ENCODE peak calls at places on chromosomes 5 and 9, in seven cellular contexts. Q is GM10248, D is MCF 10A, Y is lung, N is HFFc6, L is astrocyte of the spinal cord, E is GM13977. K is an unnamed sample.

GRCh38 chr5:137761020-137761516 is 6.9 kb upstream of the HNRNPA0 start:
- DNase-seq in Q (no peak), L (no peak), D (peak; percentile 29), Y (no peak), E (no peak), N (no peak), K (peak; percentile 31)

GRCh38 chr9:18023332-18023731 is 444.5 kb downstream of the SH3GL2 start:
- DNase-seq in Y (no peak), D (no peak), L (no peak), N (no peak), Q (no peak), E (no peak), K (peak; percentile 2)

GRCh38 chr5:72917371-72917776 is 38.5 kb upstream of the FCHO2 start:
- DNase-seq in E (no peak), Q (no peak), D (no peak), L (no peak), N (no peak), Y (no peak), K (no peak)

GRCh38 chr9:29044959-29045358 is 1471.7 kb upstream of the C9orf72 start:
- DNase-seq in N (no peak), Y (no peak), Q (no peak), L (no peak), E (no peak), D (peak; percentile 80), K (peak; percentile 48)

GRCh38 chr5:156178117-156178516 is 148.8 kb upstream of the SGCD start:
- DNase-seq in L (no peak), E (no peak), Y (no peak), Q (no peak), D (no peak), N (no peak), K (no peak)

GRCh38 chr5:139295692-139296091 is 2.2 kb downstream of the MATR3 start:
- DNase-seq in L (no peak), D (no peak), Y (no peak), N (no peak), E (no peak), Q (no peak), K (no peak)

GRCh38 chr5:31990701-31991110 is 183.4 kb downstream of the GOLPH3 start:
- DNase-seq in L (no peak), Q (no peak), Y (no peak), E (no peak), D (peak; percentile 84), N (peak; percentile 58), K (peak; percentile 64)

GRCh38 chr5:148979104-148979723 is 83.6 kb downstream of the SH3TC2 start:
- DNase-seq in L (no peak), Y (peak; percentile 85), N (no peak), Q (no peak), D (peak; percentile 95), E (no peak), K (no peak)

GRCh38 chr9:124222918-124223720 is 34.6 kb upstream of the NEK6 start:
- DNase-seq in D (no peak), Q (no peak), N (no peak), L (no peak), Y (peak; percentile 59), E (no peak), K (peak; percentile 65)

GRCh38 chr9:112921549-112921948 is 30.9 kb upstream of the SLC46A2 start:
- DNase-seq in Q (no peak), D (peak; percentile 53), N (peak; percentile 60), L (peak; percentile 48), Y (no peak), E (peak; percentile 20), K (peak; percentile 57)

GRCh38 chr9:83424831-83425230 is 113.4 kb downstream of the FRMD3 start:
- DNase-seq in E (no peak), Q (no peak), D (no peak), N (no peak), L (no peak), Y (no peak), K (no peak)

GRCh38 chr9:111878946-111879345 is 17.7 kb upstream of the UGCG start:
- DNase-seq in N (no peak), L (no peak), E (no peak), D (no peak), Q (no peak), Y (no peak), K (no peak)

GRCh38 chr9:35749515-35750255 is 598 bp downstream of the RGP1 start:
- DNase-seq in Y (peak; percentile 56), Q (peak; percentile 50), N (no peak), E (peak; percentile 45), L (no peak), D (peak; percentile 40), K (no peak)

GRCh38 chr9:132577119-132577518 is 5.3 kb upstream of the BARHL1 start:
- DNase-seq in E (no peak), Y (no peak), L (no peak), Q (no peak), D (no peak), N (no peak), K (no peak)

GRCh38 chr9:95102001-95102433 is 215.5 kb downstream of the FANCC start:
- DNase-seq in N (no peak), E (no peak), Y (no peak), Q (no peak), D (peak; percentile 27), L (no peak), K (no peak)

GRCh38 chr9:100126423-100126822 is 27.4 kb downstream of the INVS start:
- DNase-seq in D (no peak), Y (no peak), L (no peak), N (no peak), E (no peak), Q (no peak), K (peak; percentile 18)

GRCh38 chr5:145666591-145666990 is 168.6 kb downstream of the PRELID2 start:
- DNase-seq in D (no peak), E (no peak), N (no peak), Q (no peak), Y (no peak), L (no peak), K (peak; percentile 70)

GRCh38 chr9:136566899-136567298 is 21.1 kb upstream of the NOTCH1 start:
- DNase-seq in N (no peak), E (no peak), L (no peak), Q (no peak), Y (no peak), D (peak; percentile 49), K (peak; percentile 68)

GRCh38 chr9:2173170-2173569 is 158.0 kb downstream of the SMARCA2 start:
- DNase-seq in Y (no peak), N (no peak), Q (no peak), E (no peak), L (no peak), D (no peak), K (no peak)

GRCh38 chr9:125536184-125537152 is 170.5 kb downstream of the MAPKAP1 start:
- DNase-seq in Q (no peak), D (peak; percentile 65), N (peak; percentile 48), Y (no peak), L (no peak), E (no peak), K (peak; percentile 58)

GRCh38 chr9:122091682-122092592 is 1.2 kb downstream of the TTLL11 start:
- DNase-seq in E (no peak), L (no peak), Y (no peak), N (no peak), Q (no peak), D (no peak), K (no peak)

GRCh38 chr5:73770601-73771025 is 144.6 kb downstream of the ARHGEF28 start:
- DNase-seq in D (peak; percentile 17), N (no peak), Q (no peak), L (peak; percentile 62), Y (no peak), E (no peak), K (peak; percentile 43)

GRCh38 chr5:141669519-141669918 is 12.5 kb downstream of the ARAP3 start:
- DNase-seq in Y (no peak), N (no peak), D (no peak), L (no peak), Q (no peak), E (no peak), K (no peak)
- TF ChIP-seq CTCF in Y (no peak), N (peak; percentile 39), D (no peak), L (peak; percentile 10), Q (peak; percentile 8), E (peak; percentile 1), K (no peak)

DNA sequence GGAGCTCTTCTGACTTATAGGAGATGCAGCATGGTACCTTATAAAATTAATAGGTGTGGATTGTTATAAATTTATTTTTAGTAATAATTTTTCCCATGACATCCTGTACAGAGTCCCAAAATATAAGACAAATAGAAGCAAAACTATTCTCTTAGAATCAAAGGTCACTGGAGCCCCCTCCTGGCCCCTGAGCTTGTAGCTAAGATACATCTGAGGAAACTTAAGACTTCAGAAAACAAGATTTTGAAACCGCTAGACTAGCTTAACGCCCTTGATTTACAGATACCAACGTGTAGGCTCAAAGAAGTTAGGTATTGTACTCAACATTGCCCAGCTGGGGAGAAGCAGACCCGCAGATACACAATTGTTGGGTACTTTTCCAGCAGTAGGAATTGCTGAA is 45.7 kb upstream of the KCNN2 start:
- DNase-seq in L (no peak), Q (no peak), N (no peak), E (no peak), D (no peak), Y (no peak), K (peak; percentile 19)
- TF ChIP-seq CTCF in L (no peak), Q (no peak), N (peak; percentile 13), E (no peak), D (no peak), Y (no peak), K (peak; percentile 19)

DNA sequence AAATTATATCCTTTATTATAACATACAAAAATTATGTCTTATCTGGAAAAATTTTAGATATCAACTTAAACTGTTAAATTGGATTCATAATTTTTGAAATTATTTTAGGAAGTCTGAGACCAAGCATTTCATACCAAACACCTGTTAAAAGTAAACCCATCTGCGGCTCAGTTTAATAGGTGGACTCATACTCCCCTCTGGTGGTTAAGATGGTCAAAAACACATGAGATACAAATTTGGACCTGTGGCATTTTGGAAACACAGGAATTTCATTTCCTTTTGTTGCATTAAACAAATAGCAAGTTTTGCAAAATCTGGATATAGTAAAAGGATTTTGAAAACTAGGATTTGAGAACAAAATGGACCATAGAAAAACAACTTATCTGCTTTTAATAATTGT is 53.7 kb downstream of the RGMB start:
- DNase-seq in D (peak; percentile 60), Q (no peak), N (peak; percentile 32), L (peak; percentile 61), E (no peak), Y (no peak), K (peak; percentile 67)
- TF ChIP-seq CTCF in D (peak; percentile 57), Q (peak; percentile 46), N (peak; percentile 85), L (peak; percentile 43), E (peak; percentile 49), Y (peak; percentile 27), K (peak; percentile 63)

DNA sequence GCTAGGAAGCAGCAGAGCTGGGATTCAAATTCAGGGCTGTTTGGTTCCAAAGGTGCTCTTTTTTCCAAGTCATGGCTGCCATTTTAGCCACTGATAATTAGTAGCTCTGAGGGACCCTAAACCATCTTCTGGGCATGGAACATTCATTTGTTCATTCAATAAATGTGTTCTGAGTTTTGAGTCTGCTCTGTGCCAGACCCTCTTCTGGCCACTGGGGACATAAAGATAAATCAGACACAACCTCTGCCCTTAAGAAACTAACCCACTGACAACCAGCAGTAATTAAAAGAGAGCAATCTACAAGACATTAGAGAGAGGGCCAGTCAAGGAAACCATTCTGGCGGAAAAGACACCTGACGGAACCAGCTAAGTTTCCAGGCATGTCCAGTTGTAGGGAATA is 2.0 kb upstream of the CPEB4 start:
- DNase-seq in N (no peak), L (no peak), Y (no peak), E (no peak), D (no peak), Q (no peak), K (no peak)
- TF ChIP-seq CTCF in N (peak; percentile 34), L (no peak), Y (no peak), E (no peak), D (no peak), Q (no peak), K (no peak)